ENCODE peak calls at places on chromosome 15, in ten cellular contexts. Q is fibroblast of lung; Z is CD8-positive, alpha-beta memory T cell; R is upper lobe of right lung; K is GM23248; S is aorta; N is spleen; F is A549; U is coronary artery; V is A673. O is an unnamed sample.

GRCh38 chr15:65466901-65467300 is 44.2 kb upstream of the IGDCC4 start:
- DNase-seq in U (no peak), K (peak; percentile 7), N (no peak), Q (peak; percentile 29), V (no peak), Z (no peak), S (no peak), R (no peak), F (no peak), O (no peak)

GRCh38 chr15:81410318-81410753 is 36.3 kb upstream of the TMC3 start:
- DNase-seq in Z (no peak), V (peak; percentile 73), N (no peak), F (peak; percentile 36), R (no peak), U (peak; percentile 79), S (no peak), Q (peak; percentile 56), K (peak; percentile 91), O (peak; percentile 71)

GRCh38 chr15:41066516-41066915 is 49.6 kb downstream of the INO80 start:
- DNase-seq in Z (no peak), U (no peak), R (no peak), V (no peak), Q (no peak), N (no peak), S (no peak), K (no peak), F (no peak), O (no peak)

GRCh38 chr15:92882697-92883642 is 17.2 kb upstream of the CHD2 start:
- DNase-seq in F (no peak), S (peak; percentile 79), V (no peak), N (peak; percentile 91), U (no peak), R (peak; percentile 77), Z (peak; percentile 10), Q (no peak), K (peak; percentile 51), O (peak; percentile 75)

GRCh38 chr15:69579950-69580618 is 127.5 kb downstream of the RPLP1 start:
- DNase-seq in K (no peak), U (no peak), F (no peak), R (no peak), N (no peak), Q (no peak), Z (no peak), V (no peak), S (peak; percentile 22), O (no peak)

GRCh38 chr15:68560501-68561113 is 18.2 kb upstream of the CORO2B start:
- DNase-seq in V (no peak), U (peak; percentile 69), N (peak; percentile 67), F (no peak), S (peak; percentile 64), K (no peak), Z (no peak), R (peak; percentile 31), Q (no peak), O (no peak)

GRCh38 chr15:43854801-43855200 is 28.0 kb downstream of the WDR76 start:
- DNase-seq in Z (no peak), R (no peak), K (peak; percentile 48), Q (no peak), N (no peak), U (no peak), V (no peak), S (no peak), F (no peak), O (no peak)

GRCh38 chr15:75842722-75843617 is at the start of gene UBE2Q2:
- DNase-seq in V (peak; percentile 77), R (peak; percentile 87), U (peak; percentile 81), Q (peak; percentile 77), S (peak; percentile 94), Z (peak; percentile 62), N (peak; percentile 91), F (peak; percentile 93), K (peak; percentile 84), O (peak; percentile 87)

GRCh38 chr15:32790352-32790999 is 72.7 kb downstream of the GREM1 start:
- DNase-seq in Z (no peak), V (no peak), S (no peak), R (no peak), Q (peak; percentile 53), K (peak; percentile 48), U (no peak), F (no peak), N (no peak), O (no peak)

GRCh38 chr15:25714538-25714840 is 148.6 kb downstream of the ATP10A start:
- DNase-seq in U (no peak), Z (no peak), F (no peak), S (peak; percentile 42), Q (no peak), V (no peak), R (no peak), N (no peak), K (no peak), O (no peak)

GRCh38 chr15:41661078-41661528 is 898 bp downstream of the MGA start:
- DNase-seq in Z (no peak), Q (no peak), F (no peak), U (no peak), N (no peak), K (no peak), R (no peak), S (no peak), V (no peak), O (no peak)

GRCh38 chr15:69885182-69886041 is 212.3 kb downstream of the TLE3 start:
- DNase-seq in Z (no peak), N (no peak), V (no peak), F (no peak), U (no peak), Q (peak; percentile 34), R (no peak), S (no peak), K (no peak), O (no peak)

GRCh38 chr15:40239671-40240618 is 1.1 kb downstream of the PAK6 start:
- DNase-seq in F (no peak), V (no peak), R (peak; percentile 59), N (peak; percentile 69), K (no peak), Z (no peak), Q (no peak), U (peak; percentile 68), S (no peak), O (no peak)

GRCh38 chr15:69300129-69300588 is 1.4 kb downstream of the PAQR5 start:
- DNase-seq in R (peak; percentile 54), N (no peak), Z (no peak), S (peak; percentile 38), U (no peak), Q (no peak), K (no peak), F (no peak), V (no peak), O (no peak)

DNA sequence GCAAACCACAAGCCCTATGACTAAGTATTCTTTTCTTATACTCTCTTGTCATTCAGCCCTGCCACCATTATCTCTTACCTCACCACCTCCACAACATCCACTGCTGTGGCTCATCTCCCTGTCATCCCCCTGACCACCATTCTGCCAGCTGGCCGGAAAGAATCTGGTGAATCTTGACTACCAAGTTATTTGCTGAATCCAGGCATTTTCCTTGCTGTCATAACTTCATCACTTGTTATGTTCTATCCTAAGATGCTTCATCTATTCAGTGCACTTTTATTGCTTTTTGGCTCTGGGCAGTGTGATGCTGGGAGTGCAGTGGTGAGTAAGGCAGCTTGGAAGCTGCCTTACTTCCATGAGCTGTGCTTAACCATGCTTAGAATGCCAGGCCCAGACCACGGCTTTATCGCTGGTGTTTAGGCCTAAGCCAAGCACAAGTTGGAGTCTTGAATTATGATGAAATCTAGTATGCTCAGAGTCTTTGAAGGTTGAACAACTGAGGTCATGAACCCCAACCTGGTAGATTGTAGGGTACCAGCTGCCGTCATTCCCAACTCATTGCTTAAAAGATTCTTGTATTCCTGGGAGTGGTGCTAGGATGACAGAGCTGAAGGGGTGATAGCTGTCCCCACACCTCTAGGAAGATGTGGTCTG is 27.0 kb upstream of the APH1B start:
- DNase-seq in F (no peak), Q (peak; percentile 98), K (peak; percentile 99), Z (no peak), N (no peak), S (no peak), R (no peak), V (no peak), U (no peak), O (no peak)
- H3K4me3 ChIP-seq in F (no peak overlapping the region), Q (no peak overlapping the region), K (no peak overlapping the region), Z (no peak overlapping the region), N (no peak overlapping the region), S (no peak overlapping the region), R (no peak overlapping the region), V (no peak overlapping the region), U (no peak overlapping the region), O (no peak overlapping the region)

DNA sequence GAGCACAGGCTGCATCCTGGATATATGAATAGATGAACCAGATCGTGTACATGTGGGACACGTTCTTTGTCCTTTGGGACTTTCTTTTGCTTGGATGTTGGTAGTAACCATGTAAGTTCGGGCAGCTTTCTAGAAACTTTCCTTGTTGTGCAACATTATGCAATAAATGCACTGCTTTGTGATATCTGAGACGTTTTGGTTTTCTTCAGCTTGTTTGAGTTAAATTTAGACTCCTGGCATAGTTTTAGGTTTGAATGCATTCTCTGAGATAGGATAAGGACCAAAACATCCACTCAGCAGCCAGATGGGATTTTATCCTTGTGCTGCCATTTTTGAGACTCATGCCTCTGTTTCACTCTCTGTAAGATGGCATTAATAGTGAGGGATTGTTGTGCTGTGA is 158.9 kb downstream of the IGF1R start:
- DNase-seq in N (no peak), Z (no peak), R (no peak), Q (peak; percentile 80), K (peak; percentile 75), U (no peak), S (no peak), F (no peak), V (peak; percentile 28), O (no peak)
- H3K27ac ChIP-seq in N (no peak overlapping the region), Z (no peak overlapping the region), R (no peak overlapping the region), Q (no peak overlapping the region), K (peak overlapping the region; percentile 50), U (peak overlapping the region; percentile 38), S (no peak overlapping the region), F (peak overlapping the region; percentile 38), V (peak overlapping the region; percentile 5), O (no peak overlapping the region)

GRCh38 chr15:28098360-28098765 is 752 bp downstream of the OCA2 start:
- DNase-seq in N (peak; percentile 63), Z (no peak), F (no peak), U (no peak), K (no peak), S (no peak), Q (no peak), R (no peak), V (no peak), O (no peak)
- H3K4me3 ChIP-seq in N (no peak overlapping the region), Z (no peak overlapping the region), F (no peak overlapping the region), U (peak overlapping the region; percentile 65), K (no peak overlapping the region), S (no peak overlapping the region), Q (no peak overlapping the region), R (no peak overlapping the region), V (no peak overlapping the region), O (no peak overlapping the region)

DNA sequence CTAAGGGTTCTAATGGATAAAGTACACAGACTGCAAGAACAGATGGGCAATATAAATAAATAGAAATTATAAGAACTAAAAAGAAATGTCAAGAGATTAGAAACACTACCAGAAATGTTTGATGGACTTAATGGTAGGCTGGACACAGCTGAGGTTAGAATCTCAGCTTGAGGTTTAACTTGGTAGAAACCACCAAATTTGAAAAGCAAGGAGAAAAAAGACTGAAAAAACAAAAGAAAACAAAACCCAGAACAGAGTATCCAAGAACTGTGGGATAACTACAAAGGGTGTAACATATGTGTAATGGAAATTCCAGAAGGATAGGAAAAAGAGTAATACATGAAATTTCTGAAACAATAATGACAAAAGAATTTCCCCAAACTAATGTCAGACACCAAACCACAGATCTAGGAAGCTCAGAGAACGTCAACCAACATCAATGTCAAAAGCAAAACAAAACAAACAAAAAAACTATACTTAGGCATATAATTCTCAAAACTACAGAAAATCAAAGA is 35.0 kb downstream of the RFX7 start:
- DNase-seq in Q (peak; percentile 57), K (no peak), S (no peak), Z (no peak), R (no peak), N (no peak), U (no peak), V (no peak), F (no peak), O (no peak)
- H3K27ac ChIP-seq in Q (no peak overlapping the region), K (no peak overlapping the region), S (no peak overlapping the region), Z (no peak overlapping the region), R (no peak overlapping the region), N (peak overlapping the region; percentile 30), U (no peak overlapping the region), V (no peak overlapping the region), F (no peak overlapping the region), O (no peak overlapping the region)

O was measured in psoas muscle.